ENCODE peak calls at places on chromosomes 3 and 15, in eight cellular contexts. Q is GM04503; C is AG10803; I is fibroblast of pulmonary artery; A is fibroblast of gingiva; D is HTR-8/SVneo; E is HFFc6; V is stimulated activated CD8-positive, alpha-beta memory T cell treated with anti-CD3 and anti-CD28 coated beads, Interleukin-7, amount 100 ng/mL, for 1 hour. B is an unnamed sample.
A peak's percentile ranks its signal among the peaks of the same experiment; 100 is the strongest.

GRCh38 chr3:128867200-128868125 is 12.0 kb upstream of the ACAD9 start:
- DNase-seq in D (no peak), C (peak; percentile 8), E (no peak), A (peak; percentile 62), Q (no peak), I (no peak), V (no peak), B (no peak)

GRCh38 chr15:56047354-56047753 is 53.9 kb upstream of the NEDD4 start:
- DNase-seq in V (no peak), Q (no peak), C (no peak), E (peak; percentile 9), I (peak; percentile 68), A (no peak), D (no peak), B (no peak)

GRCh38 chr15:65060641-65061397 is 7.0 kb downstream of the RASL12 start:
- DNase-seq in V (no peak), E (no peak), Q (no peak), D (no peak), I (no peak), C (no peak), A (no peak), B (no peak)

GRCh38 chr15:65937476-65937875 is 68.2 kb downstream of the RAB11A start:
- DNase-seq in V (no peak), C (no peak), I (no peak), D (no peak), A (no peak), Q (no peak), E (peak; percentile 18), B (peak; percentile 15)

GRCh38 chr3:191774485-191774884 is 313.5 kb downstream of the PYDC2 start:
- DNase-seq in Q (peak; percentile 76), I (peak; percentile 20), C (peak; percentile 67), E (peak; percentile 88), D (peak; percentile 42), A (no peak), V (no peak), B (peak; percentile 57)

GRCh38 chr15:64209680-64210334 is 47.0 kb upstream of the PPIB start:
- DNase-seq in I (peak; percentile 69), A (peak; percentile 33), C (peak; percentile 39), Q (no peak), E (peak; percentile 51), V (no peak), D (peak; percentile 45), B (no peak)

GRCh38 chr3:194185225-194185624 is 49.3 kb downstream of the HES1 start:
- DNase-seq in I (no peak), D (no peak), V (no peak), C (no peak), Q (no peak), A (no peak), E (no peak), B (no peak)

GRCh38 chr3:50671331-50671730 is 3.4 kb upstream of the DOCK3 start:
- DNase-seq in A (peak; percentile 63), D (peak; percentile 73), Q (peak; percentile 92), C (peak; percentile 90), V (no peak), E (peak; percentile 97), I (peak; percentile 81), B (peak; percentile 89)

GRCh38 chr3:138458774-138459499 is 24.5 kb downstream of the ESYT3 start:
- DNase-seq in I (no peak), Q (no peak), A (no peak), D (no peak), C (no peak), E (no peak), V (no peak), B (no peak)

GRCh38 chr3:57160046-57160730 is 5.0 kb downstream of the IL17RD start:
- DNase-seq in E (no peak), I (peak; percentile 36), A (no peak), Q (no peak), V (no peak), C (no peak), D (no peak), B (no peak)

GRCh38 chr3:42461762-42462161 is 40.7 kb upstream of the VIPR1 start:
- DNase-seq in A (no peak), C (no peak), V (no peak), D (no peak), I (no peak), Q (no peak), E (no peak), B (no peak)

GRCh38 chr3:191070201-191070600 is 128.8 kb upstream of the OSTN start:
- DNase-seq in V (no peak), D (peak; percentile 9), A (peak; percentile 48), I (peak; percentile 84), Q (peak; percentile 71), E (peak; percentile 90), C (peak; percentile 81), B (peak; percentile 23)

GRCh38 chr15:24943361-24943760 is 11.4 kb upstream of the SNRPN start:
- DNase-seq in V (no peak), C (no peak), I (no peak), Q (no peak), D (no peak), E (no peak), A (no peak), B (no peak)

GRCh38 chr3:24145481-24145880 is 200.4 kb downstream of the NR1D2 start:
- DNase-seq in E (no peak), C (peak; percentile 49), D (no peak), A (no peak), Q (no peak), I (peak; percentile 9), V (no peak), B (no peak)

GRCh38 chr3:123157209-123157597 is 44.5 kb upstream of the SEC22A start:
- DNase-seq in E (no peak), A (no peak), V (no peak), I (no peak), Q (no peak), C (no peak), D (no peak), B (no peak)

GRCh38 chr3:13086594-13086993 is 13.4 kb upstream of the IQSEC1 start:
- DNase-seq in Q (no peak), A (no peak), C (no peak), I (no peak), D (no peak), V (no peak), E (no peak), B (no peak)

GRCh38 chr15:39269352-39269751 is 311.5 kb upstream of the THBS1 start:
- DNase-seq in A (no peak), V (no peak), C (no peak), I (no peak), E (no peak), D (no peak), Q (no peak), B (no peak)

GRCh38 chr15:99433757-99434211 is 132.0 kb upstream of the MEF2A start:
- DNase-seq in C (no peak), V (no peak), Q (no peak), E (no peak), A (no peak), I (no peak), D (no peak), B (no peak)

B was measured in H54.